ENCODE peak calls at places on chromosomes 11 and 22, in four cellular contexts. One of them, this sample, is unnamed.

GRCh38 chr22:44615146-44615545 is 86.9 kb upstream of the PRR5 start:
- DNase-seq in GDM1: no peak
- DNase-seq in COR-L47: no peak
- DNase-seq in left colon: no peak
- DNase-seq in this sample: no peak

GRCh38 chr11:35969089-35970046 is 25.5 kb downstream of the LDLRAD3 start:
- DNase-seq in GDM1: no peak
- DNase-seq in COR-L47: no peak
- DNase-seq in left colon: no peak
- DNase-seq in this sample: no peak

GRCh38 chr22:20091690-20092476 is 11.8 kb downstream of the DGCR8 start:
- DNase-seq in GDM1: no peak
- DNase-seq in COR-L47: no peak
- DNase-seq in left colon: no peak
- DNase-seq in this sample: no peak

GRCh38 chr11:2904153-2905052 is 18.8 kb upstream of the CDKN1C start:
- DNase-seq in GDM1: no peak
- DNase-seq in COR-L47: no peak
- DNase-seq in left colon: peak; percentile 95
- DNase-seq in this sample: no peak

GRCh38 chr11:23947883-23948282 is 549.0 kb upstream of the LUZP2 start:
- DNase-seq in GDM1: no peak
- DNase-seq in COR-L47: no peak
- DNase-seq in left colon: no peak
- DNase-seq in this sample: no peak

GRCh38 chr11:27013741-27014415 is 20.0 kb downstream of the FIBIN start:
- DNase-seq in GDM1: no peak
- DNase-seq in COR-L47: no peak
- DNase-seq in left colon: no peak
- DNase-seq in this sample: no peak

GRCh38 chr11:911890-912219 is 1.2 kb upstream of the CHID1 start:
- DNase-seq in GDM1: no peak
- DNase-seq in COR-L47: no peak
- DNase-seq in left colon: no peak
- DNase-seq in this sample: no peak

GRCh38 chr11:74019104-74019738 is 10.3 kb upstream of the UCP3 start:
- DNase-seq in GDM1: no peak
- DNase-seq in COR-L47: no peak
- DNase-seq in left colon: peak; percentile 42
- DNase-seq in this sample: no peak

GRCh38 chr11:30016588-30017363 is at the start of gene KCNA4:
- DNase-seq in GDM1: no peak
- DNase-seq in COR-L47: peak; percentile 13
- DNase-seq in left colon: no peak
- DNase-seq in this sample: peak; percentile 41

GRCh38 chr11:125428486-125429173 is 67.4 kb downstream of the FEZ1 start:
- DNase-seq in GDM1: no peak
- DNase-seq in COR-L47: no peak
- DNase-seq in left colon: no peak
- DNase-seq in this sample: no peak

GRCh38 chr11:11347583-11347982 is 5.5 kb downstream of the CSNK2A3 start:
- DNase-seq in GDM1: no peak
- DNase-seq in COR-L47: no peak
- DNase-seq in left colon: no peak
- DNase-seq in this sample: peak; percentile 53

GRCh38 chr11:88297320-88298263 is 39.9 kb downstream of the CTSC start:
- DNase-seq in GDM1: no peak
- DNase-seq in COR-L47: peak; percentile 32
- DNase-seq in left colon: no peak
- DNase-seq in this sample: no peak

GRCh38 chr11:78080818-78081495 is 1.3 kb upstream of the NDUFC2 start:
- DNase-seq in GDM1: no peak
- DNase-seq in COR-L47: no peak
- DNase-seq in left colon: no peak
- DNase-seq in this sample: no peak

GRCh38 chr22:46084943-46085830 is 65.1 kb upstream of the PPARA start:
- DNase-seq in GDM1: no peak
- DNase-seq in COR-L47: peak; percentile 75
- DNase-seq in left colon: peak; percentile 82
- DNase-seq in this sample: no peak

GRCh38 chr11:11611381-11611780 is 10.4 kb downstream of the GALNT18 start:
- DNase-seq in GDM1: no peak
- DNase-seq in COR-L47: no peak
- DNase-seq in left colon: no peak
- DNase-seq in this sample: no peak

GRCh38 chr11:64094463-64095223 is 58.9 kb downstream of the FLRT1 start:
- DNase-seq in GDM1: peak; percentile 2
- DNase-seq in COR-L47: no peak
- DNase-seq in left colon: no peak
- DNase-seq in this sample: no peak

GRCh38 chr11:44949160-44950035 is 1.3 kb downstream of the TP53I11 start:
- DNase-seq in GDM1: peak; percentile 21
- DNase-seq in COR-L47: no peak
- DNase-seq in left colon: peak; percentile 58
- DNase-seq in this sample: peak; percentile 54

GRCh38 chr11:1817511-1817910 is 17.3 kb upstream of the SYT8 start:
- DNase-seq in GDM1: no peak
- DNase-seq in COR-L47: no peak
- DNase-seq in left colon: no peak
- DNase-seq in this sample: no peak

GRCh38 chr22:20319041-20319744 is 667 bp downstream of the DGCR6L start:
- DNase-seq in GDM1: no peak
- DNase-seq in COR-L47: no peak
- DNase-seq in left colon: peak; percentile 24
- DNase-seq in this sample: peak; percentile 5

GRCh38 chr11:91219501-91219900 is 996.7 kb upstream of the CHORDC1 start:
- DNase-seq in GDM1: no peak
- DNase-seq in COR-L47: no peak
- DNase-seq in left colon: no peak
- DNase-seq in this sample: no peak

GRCh38 chr22:23415490-23415851 is 164.6 kb downstream of the IGLL1 start:
- DNase-seq in GDM1: no peak
- DNase-seq in COR-L47: no peak
- DNase-seq in left colon: no peak
- DNase-seq in this sample: no peak

GRCh38 chr11:104151404-104152204 is 12.3 kb downstream of the PDGFD start:
- DNase-seq in GDM1: no peak
- DNase-seq in COR-L47: no peak
- DNase-seq in left colon: no peak
- DNase-seq in this sample: peak; percentile 6

GRCh38 chr11:108647701-108648527 is 17.0 kb upstream of the DDX10 start:
- DNase-seq in GDM1: peak; percentile 58
- DNase-seq in COR-L47: peak; percentile 59
- DNase-seq in left colon: peak; percentile 47
- DNase-seq in this sample: peak; percentile 72

GRCh38 chr11:11279956-11280689 is 72.9 kb downstream of the CSNK2A3 start:
- DNase-seq in GDM1: no peak
- DNase-seq in COR-L47: peak; percentile 91
- DNase-seq in left colon: no peak
- DNase-seq in this sample: peak; percentile 83

GRCh38 chr11:111370902-111371578 is 8.0 kb downstream of the POU2AF1 start:
- DNase-seq in GDM1: no peak
- DNase-seq in COR-L47: no peak
- DNase-seq in left colon: no peak
- DNase-seq in this sample: no peak

GRCh38 chr11:89566972-89567371 is 75.8 kb upstream of the NOX4 start:
- DNase-seq in GDM1: no peak
- DNase-seq in COR-L47: no peak
- DNase-seq in left colon: no peak
- DNase-seq in this sample: no peak

GRCh38 chr11:2077061-2077802 is 62.0 kb downstream of the IGF2 start:
- DNase-seq in GDM1: no peak
- DNase-seq in COR-L47: no peak
- DNase-seq in left colon: no peak
- DNase-seq in this sample: no peak

GRCh38 chr11:17395978-17396377 is 7.5 kb upstream of the KCNJ11 start:
- DNase-seq in GDM1: no peak
- DNase-seq in COR-L47: no peak
- DNase-seq in left colon: no peak
- DNase-seq in this sample: no peak

GRCh38 chr11:19595840-19596751 is 116.5 kb upstream of the NAV2 start:
- DNase-seq in GDM1: no peak
- DNase-seq in COR-L47: no peak
- DNase-seq in left colon: no peak
- DNase-seq in this sample: no peak

GRCh38 chr11:12329797-12330196 is 47.6 kb upstream of the PARVA start:
- DNase-seq in GDM1: no peak
- DNase-seq in COR-L47: no peak
- DNase-seq in left colon: no peak
- DNase-seq in this sample: peak; percentile 89